ENCODE peak calls at places on chromosomes 13 and 19, in seven cellular contexts. One of them, this sample, is unnamed.

GRCh38 chr13:47033216-47033615 is 136.4 kb upstream of the HTR2A start:
- DNase-seq in mesendoderm: peak
- DNase-seq in IMR-90: peak
- DNase-seq in neuronal stem cell: no peak
- DNase-seq in H9: no peak
- DNase-seq in H1: no peak
- DNase-seq in trophoblast cell: peak
- DNase-seq in this sample: peak

GRCh38 chr19:7257148-7258041 is 36.8 kb downstream of the INSR start:
- DNase-seq in mesendoderm: peak
- DNase-seq in IMR-90: peak
- DNase-seq in neuronal stem cell: no peak
- DNase-seq in H9: no peak
- DNase-seq in H1: no peak
- DNase-seq in trophoblast cell: peak
- DNase-seq in this sample: peak

GRCh38 chr13:60611523-60611922 is 214.5 kb downstream of the TDRD3 start:
- DNase-seq in mesendoderm: no peak
- DNase-seq in IMR-90: no peak
- DNase-seq in neuronal stem cell: no peak
- DNase-seq in H9: no peak
- DNase-seq in H1: no peak
- DNase-seq in trophoblast cell: no peak
- DNase-seq in this sample: no peak

GRCh38 chr19:11418518-11419506 is at the start of gene RGL3:
- DNase-seq in mesendoderm: peak
- DNase-seq in IMR-90: no peak
- DNase-seq in neuronal stem cell: no peak
- DNase-seq in H9: peak
- DNase-seq in H1: peak
- DNase-seq in trophoblast cell: peak
- DNase-seq in this sample: no peak

GRCh38 chr13:98978280-98978679 is 416 bp upstream of the DOCK9 start:
- DNase-seq in mesendoderm: no peak
- DNase-seq in IMR-90: peak
- DNase-seq in neuronal stem cell: no peak
- DNase-seq in H9: no peak
- DNase-seq in H1: no peak
- DNase-seq in trophoblast cell: peak
- DNase-seq in this sample: peak

GRCh38 chr19:403221-404036 is 5.5 kb downstream of the C2CD4C start:
- DNase-seq in mesendoderm: no peak
- DNase-seq in IMR-90: no peak
- DNase-seq in neuronal stem cell: no peak
- DNase-seq in H9: peak
- DNase-seq in H1: peak
- DNase-seq in trophoblast cell: no peak
- DNase-seq in this sample: no peak

GRCh38 chr13:107124129-107124718 is 556.3 kb upstream of the ARGLU1 start:
- DNase-seq in mesendoderm: peak
- DNase-seq in IMR-90: peak
- DNase-seq in neuronal stem cell: peak
- DNase-seq in H9: no peak
- DNase-seq in H1: no peak
- DNase-seq in trophoblast cell: peak
- DNase-seq in this sample: peak

GRCh38 chr13:21318891-21319532 is 140.1 kb downstream of the ZDHHC20 start:
- DNase-seq in mesendoderm: no peak
- DNase-seq in IMR-90: no peak
- DNase-seq in neuronal stem cell: no peak
- DNase-seq in H9: no peak
- DNase-seq in H1: no peak
- DNase-seq in trophoblast cell: no peak
- DNase-seq in this sample: no peak

GRCh38 chr19:46288896-46289588 is 7.8 kb upstream of the HIF3A start:
- DNase-seq in mesendoderm: no peak
- DNase-seq in IMR-90: peak
- DNase-seq in neuronal stem cell: no peak
- DNase-seq in H9: no peak
- DNase-seq in H1: no peak
- DNase-seq in trophoblast cell: no peak
- DNase-seq in this sample: peak

GRCh38 chr13:38494445-38494844 is 144.8 kb downstream of the UFM1 start:
- DNase-seq in mesendoderm: peak
- DNase-seq in IMR-90: no peak
- DNase-seq in neuronal stem cell: no peak
- DNase-seq in H9: no peak
- DNase-seq in H1: no peak
- DNase-seq in trophoblast cell: no peak
- DNase-seq in this sample: no peak

DNA sequence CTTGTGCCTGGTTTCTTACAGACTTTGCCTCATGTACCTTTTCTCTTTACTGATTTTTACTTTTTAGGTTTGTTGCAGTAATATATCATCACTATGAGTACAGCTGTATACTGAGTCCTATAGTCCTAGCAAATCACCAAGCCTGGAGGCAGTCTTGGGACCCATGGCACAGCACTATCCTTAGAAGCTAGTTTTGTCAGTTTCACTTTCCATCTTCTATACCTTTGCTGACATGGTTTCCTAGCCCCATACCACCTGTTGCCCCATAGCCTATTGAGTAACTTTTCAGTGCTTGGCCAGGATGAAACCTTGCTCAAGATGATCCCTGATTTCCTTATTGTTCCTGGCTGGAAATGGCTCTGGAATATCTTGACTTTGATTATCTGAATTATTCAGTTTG is 826.4 kb downstream of the GPC5 start:
- DNase-seq in mesendoderm: no peak
- DNase-seq in IMR-90: no peak
- DNase-seq in neuronal stem cell: no peak
- DNase-seq in H9: no peak
- DNase-seq in H1: no peak
- DNase-seq in trophoblast cell: no peak
- DNase-seq in this sample: no peak
- H3K27ac ChIP-seq in mesendoderm: no peak
- H3K27ac ChIP-seq in IMR-90: no peak
- H3K27ac ChIP-seq in neuronal stem cell: no peak
- H3K27ac ChIP-seq in H9: no peak
- H3K27ac ChIP-seq in H1: no peak
- H3K27ac ChIP-seq in trophoblast cell: no peak
- H3K27ac ChIP-seq in this sample: peak

DNA sequence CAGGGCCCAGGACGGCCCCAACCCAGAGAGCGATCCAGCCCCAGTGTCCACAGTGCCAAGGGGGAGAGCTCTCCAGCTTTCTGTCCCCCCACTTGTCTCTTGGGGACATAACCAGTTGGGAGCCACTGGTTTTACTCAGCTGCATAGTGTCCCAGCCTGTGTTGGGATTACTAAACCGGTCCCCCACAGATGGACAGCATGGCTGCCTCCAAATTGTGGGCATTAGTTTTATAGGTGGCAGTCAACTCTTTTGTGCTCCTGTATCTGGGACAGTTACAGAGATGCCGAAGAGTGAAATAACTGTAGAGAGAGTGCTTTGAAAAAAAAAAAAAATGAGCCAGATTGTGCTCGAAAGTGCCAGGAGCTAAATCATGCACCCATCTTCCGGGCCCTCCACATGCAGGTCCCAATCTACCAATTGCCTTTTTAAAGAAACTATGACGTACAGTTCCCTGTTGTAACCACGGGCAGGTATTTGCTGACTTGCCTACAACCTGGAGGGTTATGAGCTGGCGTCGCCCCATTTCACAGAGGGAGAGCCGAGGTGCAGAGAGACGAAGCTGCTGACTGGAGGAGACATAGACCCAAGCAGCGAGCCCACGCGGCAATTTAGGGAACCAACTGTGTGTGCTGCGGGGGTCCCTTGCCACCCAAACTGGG is 2.4 kb upstream of the NFIC start:
- DNase-seq in mesendoderm: no peak
- DNase-seq in IMR-90: no peak
- DNase-seq in neuronal stem cell: no peak
- DNase-seq in H9: peak
- DNase-seq in H1: no peak
- DNase-seq in trophoblast cell: peak
- DNase-seq in this sample: no peak
- H3K18ac ChIP-seq in mesendoderm: no peak
- H3K18ac ChIP-seq in IMR-90: no peak
- H3K18ac ChIP-seq in neuronal stem cell: peak
- H3K18ac ChIP-seq in H9: no peak
- H3K18ac ChIP-seq in H1: peak
- H3K18ac ChIP-seq in trophoblast cell: no peak
- H3K18ac ChIP-seq in this sample: no peak

GRCh38 chr13:48125794-48126228 is 30.9 kb upstream of the MED4 start:
- DNase-seq in mesendoderm: no peak
- DNase-seq in IMR-90: no peak
- DNase-seq in neuronal stem cell: no peak
- DNase-seq in H9: no peak
- DNase-seq in H1: no peak
- DNase-seq in trophoblast cell: no peak
- DNase-seq in this sample: peak
- H3K27ac ChIP-seq in mesendoderm: no peak
- H3K27ac ChIP-seq in IMR-90: no peak
- H3K27ac ChIP-seq in neuronal stem cell: no peak
- H3K27ac ChIP-seq in H9: no peak
- H3K27ac ChIP-seq in H1: no peak
- H3K27ac ChIP-seq in trophoblast cell: peak
- H3K27ac ChIP-seq in this sample: no peak

DNA sequence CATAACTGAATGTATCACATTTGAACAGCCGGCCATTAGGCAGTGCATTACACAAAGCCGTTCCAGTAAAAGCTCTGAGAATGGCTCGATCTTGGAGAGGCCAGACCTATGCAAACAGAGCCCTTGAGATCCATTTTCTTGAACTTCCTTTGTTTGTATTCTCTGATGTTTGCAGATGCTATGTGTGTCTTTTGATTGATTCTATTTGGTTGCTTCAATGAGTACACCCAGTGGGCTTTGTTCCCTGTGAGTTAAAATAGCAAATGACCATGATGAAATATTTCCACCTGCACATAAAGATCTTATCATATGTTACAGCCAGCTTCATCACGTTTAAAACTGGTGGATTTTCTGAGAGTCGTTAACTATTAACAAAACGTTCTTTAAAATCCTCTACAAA is 1104.9 kb upstream of the SLC10A2 start:
- DNase-seq in mesendoderm: no peak
- DNase-seq in IMR-90: no peak
- DNase-seq in neuronal stem cell: no peak
- DNase-seq in H9: no peak
- DNase-seq in H1: no peak
- DNase-seq in trophoblast cell: no peak
- DNase-seq in this sample: no peak
- H3K18ac ChIP-seq in mesendoderm: no peak
- H3K18ac ChIP-seq in IMR-90: no peak
- H3K18ac ChIP-seq in neuronal stem cell: peak
- H3K18ac ChIP-seq in H9: no peak
- H3K18ac ChIP-seq in H1: no peak
- H3K18ac ChIP-seq in trophoblast cell: no peak
- H3K18ac ChIP-seq in this sample: no peak

GRCh38 chr19:13834308-13834790 is 39.1 kb downstream of the ZSWIM4 start:
- DNase-seq in mesendoderm: peak
- DNase-seq in IMR-90: peak
- DNase-seq in neuronal stem cell: no peak
- DNase-seq in H9: peak
- DNase-seq in H1: no peak
- DNase-seq in trophoblast cell: peak
- DNase-seq in this sample: peak

GRCh38 chr19:13838071-13838942 is 38.6 kb upstream of the NANOS3 start:
- DNase-seq in mesendoderm: no peak
- DNase-seq in IMR-90: no peak
- DNase-seq in neuronal stem cell: no peak
- DNase-seq in H9: no peak
- DNase-seq in H1: no peak
- DNase-seq in trophoblast cell: peak
- DNase-seq in this sample: peak

GRCh38 chr19:13838943-13839192 is 38.1 kb upstream of the NANOS3 start:
- DNase-seq in mesendoderm: no peak
- DNase-seq in IMR-90: no peak
- DNase-seq in neuronal stem cell: no peak
- DNase-seq in H9: peak
- DNase-seq in H1: no peak
- DNase-seq in trophoblast cell: no peak
- DNase-seq in this sample: no peak

GRCh38 chr19:13833330-13834265 is 38.4 kb downstream of the ZSWIM4 start:
- DNase-seq in mesendoderm: peak
- DNase-seq in IMR-90: peak
- DNase-seq in neuronal stem cell: peak
- DNase-seq in H9: peak
- DNase-seq in H1: peak
- DNase-seq in trophoblast cell: peak
- DNase-seq in this sample: peak

DNA sequence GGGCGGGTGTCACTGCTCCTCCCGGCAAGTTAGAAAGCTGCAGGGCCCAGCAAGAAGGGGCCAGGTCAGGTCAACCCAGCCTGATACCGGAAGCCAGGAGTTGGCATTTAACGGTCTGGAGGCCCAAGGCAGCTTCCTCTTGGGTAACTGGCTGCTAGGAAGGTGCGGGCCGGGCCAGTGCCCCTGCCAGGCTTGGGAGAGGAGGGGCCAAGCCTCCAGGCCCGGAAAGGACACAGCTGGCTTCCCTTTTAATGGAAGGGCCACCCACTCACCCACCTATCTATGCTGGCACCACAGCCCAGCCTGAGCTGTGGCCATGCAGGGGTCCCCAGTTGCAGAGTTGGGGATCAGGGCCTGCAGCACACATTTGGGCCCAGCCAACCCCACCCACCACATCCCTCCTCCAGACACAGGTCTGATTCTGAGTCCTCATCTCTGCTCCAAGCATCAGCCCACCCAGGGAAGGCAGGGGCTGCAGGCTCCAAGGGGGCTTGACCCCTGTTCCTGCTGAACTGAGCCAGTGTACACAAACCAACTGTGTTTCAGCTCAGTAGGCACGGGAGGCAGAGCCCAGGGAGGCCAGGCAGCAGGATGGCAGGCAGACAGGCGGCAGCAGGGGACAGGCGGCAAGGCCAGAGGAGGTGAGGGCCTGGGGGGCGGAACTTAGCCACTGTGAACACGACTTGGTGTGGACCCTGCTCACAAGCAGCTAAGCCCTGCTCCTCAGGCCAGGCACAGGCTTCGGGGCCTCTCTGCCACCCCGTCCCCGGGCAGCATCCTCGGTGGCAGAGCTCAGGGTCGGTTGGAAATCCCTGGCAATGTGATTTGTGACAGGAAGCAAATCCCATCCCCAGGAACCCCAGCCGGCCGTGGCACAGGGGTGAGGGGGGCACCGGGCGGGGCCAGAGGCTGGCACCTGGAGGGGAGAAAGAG is 40.8 kb downstream of the ZSWIM4 start:
- DNase-seq in mesendoderm: no peak
- DNase-seq in IMR-90: no peak
- DNase-seq in neuronal stem cell: no peak
- DNase-seq in H9: no peak
- DNase-seq in H1: no peak
- DNase-seq in trophoblast cell: peak
- DNase-seq in this sample: peak
- H3K27ac ChIP-seq in mesendoderm: no peak
- H3K27ac ChIP-seq in IMR-90: peak
- H3K27ac ChIP-seq in neuronal stem cell: no peak
- H3K27ac ChIP-seq in H9: no peak
- H3K27ac ChIP-seq in H1: no peak
- H3K27ac ChIP-seq in trophoblast cell: peak
- H3K27ac ChIP-seq in this sample: peak

GRCh38 chr13:26806891-26807290 is 46.3 kb upstream of the GPR12 start:
- DNase-seq in mesendoderm: no peak
- DNase-seq in IMR-90: no peak
- DNase-seq in neuronal stem cell: no peak
- DNase-seq in H9: no peak
- DNase-seq in H1: no peak
- DNase-seq in trophoblast cell: no peak
- DNase-seq in this sample: no peak
- H3K18ac ChIP-seq in mesendoderm: no peak
- H3K18ac ChIP-seq in IMR-90: no peak
- H3K18ac ChIP-seq in neuronal stem cell: no peak
- H3K18ac ChIP-seq in H9: no peak
- H3K18ac ChIP-seq in H1: no peak
- H3K18ac ChIP-seq in trophoblast cell: no peak
- H3K18ac ChIP-seq in this sample: no peak

GRCh38 chr19:50453243-50453642 is 20.6 kb downstream of the MYBPC2 start:
- DNase-seq in mesendoderm: no peak
- DNase-seq in IMR-90: no peak
- DNase-seq in neuronal stem cell: no peak
- DNase-seq in H9: no peak
- DNase-seq in H1: no peak
- DNase-seq in trophoblast cell: no peak
- DNase-seq in this sample: no peak
- H3K27ac ChIP-seq in mesendoderm: no peak
- H3K27ac ChIP-seq in IMR-90: no peak
- H3K27ac ChIP-seq in neuronal stem cell: no peak
- H3K27ac ChIP-seq in H9: no peak
- H3K27ac ChIP-seq in H1: no peak
- H3K27ac ChIP-seq in trophoblast cell: no peak
- H3K27ac ChIP-seq in this sample: no peak

This sample was measured in mesenchymal stem cell.